ENCODE peak calls at places on chromosome 12, in eight cellular contexts. One of them, this sample, is unnamed.

GRCh38 chr12:21526053-21526452 is at the start of gene SPX:
- DNase-seq in Calu3: no peak
- DNase-seq in CD14-positive monocyte: no peak
- DNase-seq in NCI-H446: no peak
- DNase-seq in OCI-LY7: peak; percentile 4
- DNase-seq in AG09309: no peak
- DNase-seq in endothelial cell: no peak
- DNase-seq in kidney epithelial cell: peak; percentile 9
- DNase-seq in this sample: peak; percentile 36

GRCh38 chr12:75315518-75315917 is 14.6 kb downstream of the CAPS2 start:
- DNase-seq in Calu3: no peak
- DNase-seq in CD14-positive monocyte: no peak
- DNase-seq in NCI-H446: no peak
- DNase-seq in OCI-LY7: no peak
- DNase-seq in AG09309: peak; percentile 34
- DNase-seq in endothelial cell: no peak
- DNase-seq in kidney epithelial cell: peak; percentile 2
- DNase-seq in this sample: no peak

GRCh38 chr12:84561362-84561761 is 351.2 kb downstream of the SLC6A15 start:
- DNase-seq in Calu3: no peak
- DNase-seq in CD14-positive monocyte: no peak
- DNase-seq in NCI-H446: no peak
- DNase-seq in OCI-LY7: no peak
- DNase-seq in AG09309: no peak
- DNase-seq in endothelial cell: no peak
- DNase-seq in kidney epithelial cell: no peak
- DNase-seq in this sample: no peak

GRCh38 chr12:127239781-127240180 is 1027.2 kb upstream of the TMEM132C start:
- DNase-seq in Calu3: no peak
- DNase-seq in CD14-positive monocyte: no peak
- DNase-seq in NCI-H446: no peak
- DNase-seq in OCI-LY7: no peak
- DNase-seq in AG09309: no peak
- DNase-seq in endothelial cell: no peak
- DNase-seq in kidney epithelial cell: no peak
- DNase-seq in this sample: no peak

GRCh38 chr12:111368291-111368683 is 608 bp downstream of the PHETA1 start:
- DNase-seq in Calu3: no peak
- DNase-seq in CD14-positive monocyte: no peak
- DNase-seq in NCI-H446: no peak
- DNase-seq in OCI-LY7: no peak
- DNase-seq in AG09309: no peak
- DNase-seq in endothelial cell: peak; percentile 15
- DNase-seq in kidney epithelial cell: no peak
- DNase-seq in this sample: peak; percentile 34

GRCh38 chr12:3131129-3131528 is 54.0 kb downstream of the TSPAN9 start:
- DNase-seq in Calu3: no peak
- DNase-seq in CD14-positive monocyte: no peak
- DNase-seq in NCI-H446: no peak
- DNase-seq in OCI-LY7: no peak
- DNase-seq in AG09309: no peak
- DNase-seq in endothelial cell: no peak
- DNase-seq in kidney epithelial cell: no peak
- DNase-seq in this sample: no peak

GRCh38 chr12:65791400-65791799 is 32.9 kb upstream of the HMGA2 start:
- DNase-seq in Calu3: no peak
- DNase-seq in CD14-positive monocyte: no peak
- DNase-seq in NCI-H446: no peak
- DNase-seq in OCI-LY7: no peak
- DNase-seq in AG09309: no peak
- DNase-seq in endothelial cell: no peak
- DNase-seq in kidney epithelial cell: no peak
- DNase-seq in this sample: no peak

GRCh38 chr12:54306925-54307731 is 6.3 kb upstream of the NFE2 start:
- DNase-seq in Calu3: peak; percentile 98
- DNase-seq in CD14-positive monocyte: peak; percentile 86
- DNase-seq in NCI-H446: no peak
- DNase-seq in OCI-LY7: no peak
- DNase-seq in AG09309: peak; percentile 7
- DNase-seq in endothelial cell: no peak
- DNase-seq in kidney epithelial cell: peak; percentile 41
- DNase-seq in this sample: peak; percentile 100

GRCh38 chr12:47751561-47751960 is 7.1 kb downstream of the RAPGEF3 start:
- DNase-seq in Calu3: no peak
- DNase-seq in CD14-positive monocyte: no peak
- DNase-seq in NCI-H446: no peak
- DNase-seq in OCI-LY7: peak; percentile 45
- DNase-seq in AG09309: no peak
- DNase-seq in endothelial cell: no peak
- DNase-seq in kidney epithelial cell: no peak
- DNase-seq in this sample: no peak

GRCh38 chr12:38977132-38977531 is 71.7 kb upstream of the CPNE8 start:
- DNase-seq in Calu3: no peak
- DNase-seq in CD14-positive monocyte: no peak
- DNase-seq in NCI-H446: no peak
- DNase-seq in OCI-LY7: no peak
- DNase-seq in AG09309: no peak
- DNase-seq in endothelial cell: no peak
- DNase-seq in kidney epithelial cell: no peak
- DNase-seq in this sample: no peak

GRCh38 chr12:24950231-24950834 is 1.4 kb upstream of the BCAT1 start:
- DNase-seq in Calu3: no peak
- DNase-seq in CD14-positive monocyte: no peak
- DNase-seq in NCI-H446: no peak
- DNase-seq in OCI-LY7: no peak
- DNase-seq in AG09309: no peak
- DNase-seq in endothelial cell: no peak
- DNase-seq in kidney epithelial cell: no peak
- DNase-seq in this sample: peak; percentile 86

GRCh38 chr12:53532026-53532425 is 24.7 kb upstream of the NPFF start:
- DNase-seq in Calu3: no peak
- DNase-seq in CD14-positive monocyte: no peak
- DNase-seq in NCI-H446: peak; percentile 96
- DNase-seq in OCI-LY7: no peak
- DNase-seq in AG09309: no peak
- DNase-seq in endothelial cell: no peak
- DNase-seq in kidney epithelial cell: no peak
- DNase-seq in this sample: no peak

GRCh38 chr12:4664111-4664510 is 15.2 kb downstream of the NDUFA9 start:
- DNase-seq in Calu3: no peak
- DNase-seq in CD14-positive monocyte: no peak
- DNase-seq in NCI-H446: no peak
- DNase-seq in OCI-LY7: no peak
- DNase-seq in AG09309: peak; percentile 80
- DNase-seq in endothelial cell: no peak
- DNase-seq in kidney epithelial cell: peak; percentile 35
- DNase-seq in this sample: peak; percentile 75

GRCh38 chr12:52210186-52210924 is 18.5 kb upstream of the KRT80 start:
- DNase-seq in Calu3: no peak
- DNase-seq in CD14-positive monocyte: peak; percentile 60
- DNase-seq in NCI-H446: no peak
- DNase-seq in OCI-LY7: no peak
- DNase-seq in AG09309: no peak
- DNase-seq in endothelial cell: no peak
- DNase-seq in kidney epithelial cell: no peak
- DNase-seq in this sample: no peak

GRCh38 chr12:52698634-52699340 is 4.5 kb downstream of the KRT77 start:
- DNase-seq in Calu3: no peak
- DNase-seq in CD14-positive monocyte: no peak
- DNase-seq in NCI-H446: no peak
- DNase-seq in OCI-LY7: no peak
- DNase-seq in AG09309: no peak
- DNase-seq in endothelial cell: no peak
- DNase-seq in kidney epithelial cell: no peak
- DNase-seq in this sample: no peak

GRCh38 chr12:116443706-116444589 is 115.2 kb upstream of the MAP1LC3B2 start:
- DNase-seq in Calu3: no peak
- DNase-seq in CD14-positive monocyte: peak; percentile 65
- DNase-seq in NCI-H446: no peak
- DNase-seq in OCI-LY7: no peak
- DNase-seq in AG09309: no peak
- DNase-seq in endothelial cell: no peak
- DNase-seq in kidney epithelial cell: no peak
- DNase-seq in this sample: peak; percentile 45

GRCh38 chr12:132622437-132623071 is 4.0 kb downstream of the P2RX2 start:
- DNase-seq in Calu3: no peak
- DNase-seq in CD14-positive monocyte: no peak
- DNase-seq in NCI-H446: no peak
- DNase-seq in OCI-LY7: peak; percentile 39
- DNase-seq in AG09309: no peak
- DNase-seq in endothelial cell: no peak
- DNase-seq in kidney epithelial cell: no peak
- DNase-seq in this sample: peak; percentile 15

GRCh38 chr12:121590476-121591143 is 9.8 kb upstream of the KDM2B start:
- DNase-seq in Calu3: no peak
- DNase-seq in CD14-positive monocyte: no peak
- DNase-seq in NCI-H446: no peak
- DNase-seq in OCI-LY7: peak; percentile 76
- DNase-seq in AG09309: no peak
- DNase-seq in endothelial cell: no peak
- DNase-seq in kidney epithelial cell: no peak
- DNase-seq in this sample: no peak

GRCh38 chr12:107778383-107779015 is 4.0 kb downstream of the ASCL4 start:
- DNase-seq in Calu3: no peak
- DNase-seq in CD14-positive monocyte: no peak
- DNase-seq in NCI-H446: no peak
- DNase-seq in OCI-LY7: no peak
- DNase-seq in AG09309: no peak
- DNase-seq in endothelial cell: no peak
- DNase-seq in kidney epithelial cell: no peak
- DNase-seq in this sample: no peak

GRCh38 chr12:28189774-28190320 is 409 bp upstream of the CCDC91 start:
- DNase-seq in Calu3: peak; percentile 7
- DNase-seq in CD14-positive monocyte: no peak
- DNase-seq in NCI-H446: peak; percentile 34
- DNase-seq in OCI-LY7: no peak
- DNase-seq in AG09309: no peak
- DNase-seq in endothelial cell: no peak
- DNase-seq in kidney epithelial cell: no peak
- DNase-seq in this sample: peak; percentile 82

GRCh38 chr12:120175537-120175936 is 19.0 kb downstream of the GCN1 start:
- DNase-seq in Calu3: no peak
- DNase-seq in CD14-positive monocyte: no peak
- DNase-seq in NCI-H446: no peak
- DNase-seq in OCI-LY7: no peak
- DNase-seq in AG09309: no peak
- DNase-seq in endothelial cell: no peak
- DNase-seq in kidney epithelial cell: no peak
- DNase-seq in this sample: no peak

GRCh38 chr12:41345071-41345470 is 157.0 kb downstream of the PDZRN4 start:
- DNase-seq in Calu3: no peak
- DNase-seq in CD14-positive monocyte: no peak
- DNase-seq in NCI-H446: no peak
- DNase-seq in OCI-LY7: no peak
- DNase-seq in AG09309: no peak
- DNase-seq in endothelial cell: no peak
- DNase-seq in kidney epithelial cell: no peak
- DNase-seq in this sample: no peak

GRCh38 chr12:117563706-117564105 is 202.3 kb upstream of the NOS1 start:
- DNase-seq in Calu3: no peak
- DNase-seq in CD14-positive monocyte: no peak
- DNase-seq in NCI-H446: no peak
- DNase-seq in OCI-LY7: no peak
- DNase-seq in AG09309: no peak
- DNase-seq in endothelial cell: no peak
- DNase-seq in kidney epithelial cell: no peak
- DNase-seq in this sample: no peak

GRCh38 chr12:109673379-109673778 is 40.2 kb upstream of the FAM222A start:
- DNase-seq in Calu3: no peak
- DNase-seq in CD14-positive monocyte: no peak
- DNase-seq in NCI-H446: no peak
- DNase-seq in OCI-LY7: no peak
- DNase-seq in AG09309: no peak
- DNase-seq in endothelial cell: no peak
- DNase-seq in kidney epithelial cell: no peak
- DNase-seq in this sample: no peak

GRCh38 chr12:120940799-120941198 is 36.6 kb upstream of the SPPL3 start:
- DNase-seq in Calu3: no peak
- DNase-seq in CD14-positive monocyte: no peak
- DNase-seq in NCI-H446: no peak
- DNase-seq in OCI-LY7: no peak
- DNase-seq in AG09309: no peak
- DNase-seq in endothelial cell: no peak
- DNase-seq in kidney epithelial cell: peak; percentile 86
- DNase-seq in this sample: no peak

GRCh38 chr12:76030378-76031080 is 1.0 kb downstream of the PHLDA1 start:
- DNase-seq in Calu3: peak; percentile 45
- DNase-seq in CD14-positive monocyte: peak; percentile 54
- DNase-seq in NCI-H446: peak; percentile 48
- DNase-seq in OCI-LY7: peak; percentile 49
- DNase-seq in AG09309: no peak
- DNase-seq in endothelial cell: peak; percentile 36
- DNase-seq in kidney epithelial cell: no peak
- DNase-seq in this sample: no peak

GRCh38 chr12:131226345-131227265 is 272.9 kb downstream of the ADGRD1 start:
- DNase-seq in Calu3: no peak
- DNase-seq in CD14-positive monocyte: no peak
- DNase-seq in NCI-H446: no peak
- DNase-seq in OCI-LY7: no peak
- DNase-seq in AG09309: no peak
- DNase-seq in endothelial cell: no peak
- DNase-seq in kidney epithelial cell: no peak
- DNase-seq in this sample: no peak

GRCh38 chr12:117018276-117018675 is 80.9 kb downstream of the TESC start:
- DNase-seq in Calu3: no peak
- DNase-seq in CD14-positive monocyte: no peak
- DNase-seq in NCI-H446: no peak
- DNase-seq in OCI-LY7: no peak
- DNase-seq in AG09309: no peak
- DNase-seq in endothelial cell: no peak
- DNase-seq in kidney epithelial cell: no peak
- DNase-seq in this sample: no peak

GRCh38 chr12:5661820-5662219 is 229.9 kb downstream of the NTF3 start:
- DNase-seq in Calu3: no peak
- DNase-seq in CD14-positive monocyte: no peak
- DNase-seq in NCI-H446: no peak
- DNase-seq in OCI-LY7: no peak
- DNase-seq in AG09309: no peak
- DNase-seq in endothelial cell: no peak
- DNase-seq in kidney epithelial cell: no peak
- DNase-seq in this sample: no peak

GRCh38 chr12:95605087-95605486 is 53.8 kb upstream of the USP44 start:
- DNase-seq in Calu3: no peak
- DNase-seq in CD14-positive monocyte: no peak
- DNase-seq in NCI-H446: no peak
- DNase-seq in OCI-LY7: no peak
- DNase-seq in AG09309: no peak
- DNase-seq in endothelial cell: no peak
- DNase-seq in kidney epithelial cell: peak; percentile 77
- DNase-seq in this sample: no peak

GRCh38 chr12:49553512-49554088 is 14.3 kb downstream of the MCRS1 start:
- DNase-seq in Calu3: peak; percentile 25
- DNase-seq in CD14-positive monocyte: no peak
- DNase-seq in NCI-H446: peak; percentile 20
- DNase-seq in OCI-LY7: peak; percentile 81
- DNase-seq in AG09309: no peak
- DNase-seq in endothelial cell: no peak
- DNase-seq in kidney epithelial cell: no peak
- DNase-seq in this sample: peak; percentile 61

GRCh38 chr12:113260127-113260526 is 38.9 kb downstream of the TPCN1 start:
- DNase-seq in Calu3: no peak
- DNase-seq in CD14-positive monocyte: no peak
- DNase-seq in NCI-H446: peak; percentile 82
- DNase-seq in OCI-LY7: no peak
- DNase-seq in AG09309: no peak
- DNase-seq in endothelial cell: no peak
- DNase-seq in kidney epithelial cell: no peak
- DNase-seq in this sample: peak; percentile 32

GRCh38 chr12:106696861-106697417 is 77.5 kb upstream of the RIC8B start:
- DNase-seq in Calu3: no peak
- DNase-seq in CD14-positive monocyte: no peak
- DNase-seq in NCI-H446: no peak
- DNase-seq in OCI-LY7: no peak
- DNase-seq in AG09309: no peak
- DNase-seq in endothelial cell: no peak
- DNase-seq in kidney epithelial cell: no peak
- DNase-seq in this sample: no peak

GRCh38 chr12:92505373-92506340 is 197.1 kb upstream of the PLEKHG7 start:
- DNase-seq in Calu3: peak; percentile 27
- DNase-seq in CD14-positive monocyte: peak; percentile 54
- DNase-seq in NCI-H446: peak; percentile 12
- DNase-seq in OCI-LY7: peak; percentile 73
- DNase-seq in AG09309: no peak
- DNase-seq in endothelial cell: no peak
- DNase-seq in kidney epithelial cell: no peak
- DNase-seq in this sample: no peak

This sample was measured in OCI-M1.